ENCODE peak calls at places on chromosome 3, in ten cellular contexts. J is psoas muscle; D is endodermal cell; U is transverse colon; F is body of pancreas; H is PC-3; M is right cardiac atrium; Q is keratinocyte; Z is CD4-positive, CD25-positive, alpha-beta regulatory T cell; L is dorsolateral prefrontal cortex. R is an unnamed sample.

GRCh38 chr3:121992601-121993560 is 29.2 kb downstream of the ILDR1 start:
- DNase-seq in J (no peak), D (peak; percentile 81), U (no peak), F (no peak), H (no peak), M (no peak), Q (no peak), Z (no peak), L (no peak), R (no peak)

GRCh38 chr3:17231537-17232261 is 346.9 kb downstream of the PLCL2 start:
- DNase-seq in J (no peak), D (no peak), U (no peak), F (no peak), H (no peak), M (no peak), Q (no peak), Z (no peak), L (no peak), R (no peak)

GRCh38 chr3:189236352-189236751 is 64.6 kb downstream of the TPRG1 start:
- DNase-seq in J (no peak), D (no peak), U (no peak), F (no peak), H (no peak), M (no peak), Q (no peak), Z (peak; percentile 12), L (no peak), R (no peak)

GRCh38 chr3:58989173-58989572 is 60.7 kb downstream of the CFAP20DC start:
- DNase-seq in J (no peak), D (no peak), U (no peak), F (no peak), H (peak; percentile 53), M (no peak), Q (no peak), Z (no peak), L (no peak), R (no peak)

GRCh38 chr3:38651153-38651789 is 1.8 kb upstream of the SCN5A start:
- DNase-seq in J (peak; percentile 67), D (peak; percentile 93), U (peak; percentile 74), F (peak; percentile 73), H (peak; percentile 70), M (peak; percentile 65), Q (peak; percentile 15), Z (peak; percentile 71), L (peak; percentile 61), R (peak; percentile 80)

GRCh38 chr3:74978684-74979083 is 364.2 kb upstream of the CNTN3 start:
- DNase-seq in J (no peak), D (no peak), U (no peak), F (no peak), H (no peak), M (no peak), Q (no peak), Z (no peak), L (no peak), R (no peak)

GRCh38 chr3:48306290-48306689 is 27.2 kb downstream of the SPINK8 start:
- DNase-seq in J (no peak), D (no peak), U (no peak), F (no peak), H (no peak), M (no peak), Q (no peak), Z (no peak), L (no peak), R (no peak)

GRCh38 chr3:184687363-184688049 is 24.4 kb downstream of the MAGEF1 start:
- DNase-seq in J (peak; percentile 43), D (no peak), U (no peak), F (peak; percentile 54), H (no peak), M (peak; percentile 52), Q (no peak), Z (no peak), L (peak; percentile 51), R (peak; percentile 49)

GRCh38 chr3:183275418-183275817 is 22.4 kb downstream of the B3GNT5 start:
- DNase-seq in J (no peak), D (no peak), U (no peak), F (peak; percentile 60), H (peak; percentile 85), M (no peak), Q (no peak), Z (peak; percentile 19), L (no peak), R (no peak)

GRCh38 chr3:174215426-174215825 is 643.7 kb upstream of the NAALADL2 start:
- DNase-seq in J (no peak), D (no peak), U (no peak), F (no peak), H (peak; percentile 9), M (no peak), Q (no peak), Z (no peak), L (no peak), R (no peak)

GRCh38 chr3:137970914-137971831 is 38.8 kb upstream of the CLDN18 start:
- DNase-seq in J (peak; percentile 68), D (peak; percentile 97), U (peak; percentile 74), F (peak; percentile 80), H (peak; percentile 78), M (peak; percentile 72), Q (peak; percentile 4), Z (peak; percentile 42), L (peak; percentile 85), R (peak; percentile 78)

GRCh38 chr3:30743086-30743619 is 136.8 kb downstream of the TGFBR2 start:
- DNase-seq in J (no peak), D (no peak), U (no peak), F (no peak), H (no peak), M (no peak), Q (no peak), Z (no peak), L (no peak), R (no peak)

GRCh38 chr3:127739347-127740135 is 66.8 kb downstream of the ABTB1 start:
- DNase-seq in J (no peak), D (no peak), U (no peak), F (no peak), H (no peak), M (no peak), Q (no peak), Z (no peak), L (no peak), R (no peak)
- H3K27ac ChIP-seq in J (peak overlapping the region; percentile 65), D (no peak overlapping the region), U (peak overlapping the region; percentile 78), F (no peak overlapping the region), H (no peak overlapping the region), M (peak overlapping the region; percentile 71), Q (no peak overlapping the region), Z (no peak overlapping the region), L (peak overlapping the region; percentile 44), R (peak overlapping the region; percentile 82)

DNA sequence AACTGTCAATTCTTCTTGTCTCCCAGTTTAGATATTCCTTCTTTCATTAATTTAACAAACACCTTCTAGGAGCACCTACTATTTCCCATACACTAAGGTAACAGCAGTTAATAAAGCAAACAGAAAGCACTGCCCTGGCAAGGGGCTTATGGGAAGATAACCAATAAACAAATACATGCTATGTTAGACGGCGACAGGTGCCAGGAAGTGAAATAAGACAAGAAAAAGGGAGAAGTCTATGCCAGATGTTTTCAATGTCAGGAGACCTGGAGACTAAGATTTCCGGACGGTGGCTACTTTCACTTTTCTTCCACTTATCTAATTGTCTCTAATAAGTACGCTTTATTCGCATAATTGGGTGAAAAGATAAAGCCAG is 32.5 kb upstream of the ZNF445 start:
- DNase-seq in J (no peak), D (no peak), U (no peak), F (peak; percentile 46), H (peak; percentile 17), M (no peak), Q (no peak), Z (peak; percentile 44), L (no peak), R (peak; percentile 27)
- H3K4me3 ChIP-seq in J (peak overlapping the region; percentile 86), D (peak overlapping the region; percentile 97), U (peak overlapping the region; percentile 97), F (peak overlapping the region; percentile 71), H (peak overlapping the region; percentile 81), M (peak overlapping the region; percentile 100), Q (peak overlapping the region; percentile 80), Z (peak overlapping the region; percentile 97), L (peak overlapping the region; percentile 77), R (peak overlapping the region; percentile 92)

GRCh38 chr3:52683611-52684010 is 2.1 kb downstream of the PBRM1 start:
- DNase-seq in J (no peak), D (no peak), U (no peak), F (no peak), H (no peak), M (peak; percentile 60), Q (no peak), Z (no peak), L (no peak), R (no peak)
- H3K27ac ChIP-seq in J (peak overlapping the region; percentile 93), D (no peak overlapping the region), U (no peak overlapping the region), F (no peak overlapping the region), H (no peak overlapping the region), M (no peak overlapping the region), Q (no peak overlapping the region), Z (no peak overlapping the region), L (no peak overlapping the region), R (no peak overlapping the region)

GRCh38 chr3:141649871-141650270 is 88.2 kb upstream of the RNF7 start:
- DNase-seq in J (no peak), D (no peak), U (no peak), F (no peak), H (no peak), M (no peak), Q (no peak), Z (no peak), L (no peak), R (no peak)

GRCh38 chr3:141647562-141647915 is 90.6 kb upstream of the RNF7 start:
- DNase-seq in J (no peak), D (no peak), U (no peak), F (no peak), H (no peak), M (no peak), Q (no peak), Z (no peak), L (no peak), R (no peak)

GRCh38 chr3:141646760-141647561 is 91.1 kb upstream of the RNF7 start:
- DNase-seq in J (no peak), D (peak; percentile 79), U (peak; percentile 50), F (peak; percentile 86), H (peak; percentile 39), M (peak; percentile 32), Q (no peak), Z (peak; percentile 16), L (no peak), R (peak; percentile 54)

GRCh38 chr3:141650783-141651182 is 87.3 kb upstream of the RNF7 start:
- DNase-seq in J (no peak), D (no peak), U (no peak), F (no peak), H (no peak), M (no peak), Q (no peak), Z (no peak), L (no peak), R (no peak)

DNA sequence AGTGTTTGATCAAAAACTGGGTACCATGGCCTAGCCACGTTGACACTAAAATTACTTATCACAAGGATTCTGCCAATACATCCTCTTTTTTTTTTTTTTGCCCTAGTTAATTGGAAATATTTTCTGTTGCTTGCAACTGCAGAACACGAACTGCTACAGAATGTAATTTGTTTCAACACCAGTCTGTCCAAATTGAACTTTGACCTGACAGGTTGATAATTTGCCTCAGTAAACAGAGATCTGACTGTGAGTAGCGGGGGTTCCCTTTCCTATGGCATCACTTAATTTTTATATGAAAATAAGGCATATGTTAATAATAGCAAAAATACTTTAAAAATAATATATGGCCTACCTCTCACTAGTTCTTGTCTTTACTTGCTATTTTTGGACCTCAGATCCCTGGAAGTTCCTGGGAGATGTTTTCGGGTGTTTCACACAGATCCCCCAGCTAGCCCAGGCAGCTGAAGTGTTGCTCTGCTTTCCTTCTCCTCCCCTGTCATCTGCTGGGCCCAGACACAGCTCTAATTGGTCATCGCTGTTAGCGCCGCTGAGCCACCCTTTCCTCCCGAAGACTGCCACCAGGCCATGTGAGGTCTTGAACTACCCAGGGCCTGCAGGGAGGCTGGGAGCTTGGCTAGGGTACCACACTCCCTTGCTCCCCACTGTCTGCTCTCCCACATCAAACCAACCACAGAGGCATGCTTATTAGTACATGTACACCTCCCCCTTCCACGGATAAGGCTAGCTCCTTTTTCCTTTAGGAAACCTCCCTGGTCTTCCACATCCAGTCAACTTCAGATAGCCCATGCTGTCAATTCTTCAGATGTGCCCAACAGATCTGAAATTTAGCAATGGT is 89.8 kb upstream of the RNF7 start:
- DNase-seq in J (no peak), D (no peak), U (no peak), F (no peak), H (no peak), M (no peak), Q (no peak), Z (no peak), L (no peak), R (no peak)
- H3K4me3 ChIP-seq in J (no peak overlapping the region), D (no peak overlapping the region), U (no peak overlapping the region), F (no peak overlapping the region), H (no peak overlapping the region), M (no peak overlapping the region), Q (no peak overlapping the region), Z (no peak overlapping the region), L (no peak overlapping the region), R (no peak overlapping the region)

R was measured in colonic mucosa.